ENCODE peak calls at places on chromosomes 13 and 19, in nine cellular contexts. One of them, this sample, is unnamed.
A peak's percentile ranks its signal among the peaks of the same experiment; 100 is the strongest.

GRCh38 chr19:34253711-34254551 is 423 bp upstream of the GARRE1 start:
- DNase-seq in activated T-helper 1 cell treated with Interleukin-2 at 50 U/mL for 16 hours: peak; percentile 78
- DNase-seq in activated T-cell treated with anti-CD3 and anti-CD28 coated beads, Interleukin-2, amount 50 U/mL, for 24 hours: peak; percentile 90
- DNase-seq in HAP-1: no peak
- DNase-seq in KG1: no peak
- DNase-seq in NCI-H2029: no peak
- DNase-seq in HFFc6: no peak
- DNase-seq in stimulated activated CD8-positive, alpha-beta memory T cell treated with anti-CD3 and anti-CD28 coated beads, Interleukin-15, amount 100 ng/mL, for 4 hours: peak; percentile 55
- DNase-seq in hepatic stellate cell: no peak
- DNase-seq in this sample: no peak

GRCh38 chr13:102598061-102598460 is 1.3 kb downstream of the TPP2 start:
- DNase-seq in NCI-H2029: no peak
- DNase-seq in HFFc6: no peak
- DNase-seq in activated T-helper 1 cell treated with Interleukin-2 at 50 U/mL for 16 hours: no peak
- DNase-seq in stimulated activated CD8-positive, alpha-beta memory T cell treated with anti-CD3 and anti-CD28 coated beads, Interleukin-15, amount 100 ng/mL, for 4 hours: no peak
- DNase-seq in KG1: no peak
- DNase-seq in HAP-1: no peak
- DNase-seq in activated T-cell treated with anti-CD3 and anti-CD28 coated beads, Interleukin-2, amount 50 U/mL, for 24 hours: no peak
- DNase-seq in hepatic stellate cell: peak; percentile 19
- DNase-seq in this sample: no peak

GRCh38 chr19:34269968-34270621 is 15.7 kb downstream of the GARRE1 start:
- DNase-seq in activated T-helper 1 cell treated with Interleukin-2 at 50 U/mL for 16 hours: peak; percentile 62
- DNase-seq in stimulated activated CD8-positive, alpha-beta memory T cell treated with anti-CD3 and anti-CD28 coated beads, Interleukin-15, amount 100 ng/mL, for 4 hours: peak; percentile 34
- DNase-seq in HAP-1: no peak
- DNase-seq in HFFc6: peak; percentile 87
- DNase-seq in KG1: peak; percentile 10
- DNase-seq in NCI-H2029: peak; percentile 49
- DNase-seq in hepatic stellate cell: peak; percentile 47
- DNase-seq in activated T-cell treated with anti-CD3 and anti-CD28 coated beads, Interleukin-2, amount 50 U/mL, for 24 hours: peak; percentile 64
- DNase-seq in this sample: no peak

GRCh38 chr13:28532226-28533048 is 37.5 kb upstream of the FLT1 start:
- DNase-seq in HAP-1: no peak
- DNase-seq in KG1: no peak
- DNase-seq in HFFc6: no peak
- DNase-seq in stimulated activated CD8-positive, alpha-beta memory T cell treated with anti-CD3 and anti-CD28 coated beads, Interleukin-15, amount 100 ng/mL, for 4 hours: no peak
- DNase-seq in hepatic stellate cell: peak; percentile 20
- DNase-seq in activated T-cell treated with anti-CD3 and anti-CD28 coated beads, Interleukin-2, amount 50 U/mL, for 24 hours: peak; percentile 44
- DNase-seq in NCI-H2029: no peak
- DNase-seq in activated T-helper 1 cell treated with Interleukin-2 at 50 U/mL for 16 hours: no peak
- DNase-seq in this sample: no peak

GRCh38 chr13:101424381-101425155 is 8.3 kb upstream of the NALCN start:
- DNase-seq in activated T-cell treated with anti-CD3 and anti-CD28 coated beads, Interleukin-2, amount 50 U/mL, for 24 hours: no peak
- DNase-seq in HFFc6: no peak
- DNase-seq in stimulated activated CD8-positive, alpha-beta memory T cell treated with anti-CD3 and anti-CD28 coated beads, Interleukin-15, amount 100 ng/mL, for 4 hours: no peak
- DNase-seq in activated T-helper 1 cell treated with Interleukin-2 at 50 U/mL for 16 hours: no peak
- DNase-seq in HAP-1: no peak
- DNase-seq in hepatic stellate cell: no peak
- DNase-seq in NCI-H2029: no peak
- DNase-seq in KG1: no peak
- DNase-seq in this sample: no peak

GRCh38 chr13:26300140-26300539 is 46.2 kb downstream of the CDK8 start:
- DNase-seq in activated T-helper 1 cell treated with Interleukin-2 at 50 U/mL for 16 hours: no peak
- DNase-seq in stimulated activated CD8-positive, alpha-beta memory T cell treated with anti-CD3 and anti-CD28 coated beads, Interleukin-15, amount 100 ng/mL, for 4 hours: peak; percentile 2
- DNase-seq in hepatic stellate cell: peak; percentile 6
- DNase-seq in activated T-cell treated with anti-CD3 and anti-CD28 coated beads, Interleukin-2, amount 50 U/mL, for 24 hours: no peak
- DNase-seq in HAP-1: no peak
- DNase-seq in NCI-H2029: no peak
- DNase-seq in HFFc6: peak; percentile 66
- DNase-seq in KG1: no peak
- DNase-seq in this sample: no peak

GRCh38 chr13:25455146-25455545 is 83.4 kb downstream of the ATP8A2 start:
- DNase-seq in activated T-cell treated with anti-CD3 and anti-CD28 coated beads, Interleukin-2, amount 50 U/mL, for 24 hours: no peak
- DNase-seq in HAP-1: no peak
- DNase-seq in hepatic stellate cell: no peak
- DNase-seq in HFFc6: no peak
- DNase-seq in activated T-helper 1 cell treated with Interleukin-2 at 50 U/mL for 16 hours: no peak
- DNase-seq in NCI-H2029: peak; percentile 50
- DNase-seq in stimulated activated CD8-positive, alpha-beta memory T cell treated with anti-CD3 and anti-CD28 coated beads, Interleukin-15, amount 100 ng/mL, for 4 hours: no peak
- DNase-seq in KG1: no peak
- DNase-seq in this sample: no peak

GRCh38 chr19:44753932-44754742 is 5.6 kb downstream of the BCL3 start:
- DNase-seq in NCI-H2029: peak; percentile 78
- DNase-seq in HFFc6: peak; percentile 51
- DNase-seq in HAP-1: peak; percentile 68
- DNase-seq in activated T-helper 1 cell treated with Interleukin-2 at 50 U/mL for 16 hours: peak; percentile 43
- DNase-seq in activated T-cell treated with anti-CD3 and anti-CD28 coated beads, Interleukin-2, amount 50 U/mL, for 24 hours: peak; percentile 86
- DNase-seq in stimulated activated CD8-positive, alpha-beta memory T cell treated with anti-CD3 and anti-CD28 coated beads, Interleukin-15, amount 100 ng/mL, for 4 hours: peak; percentile 55
- DNase-seq in hepatic stellate cell: peak; percentile 89
- DNase-seq in KG1: peak; percentile 75
- DNase-seq in this sample: peak; percentile 67

GRCh38 chr19:7944177-7944761 is 803 bp upstream of the TIMM44 start:
- DNase-seq in activated T-helper 1 cell treated with Interleukin-2 at 50 U/mL for 16 hours: peak; percentile 72
- DNase-seq in KG1: peak; percentile 78
- DNase-seq in hepatic stellate cell: peak; percentile 88
- DNase-seq in stimulated activated CD8-positive, alpha-beta memory T cell treated with anti-CD3 and anti-CD28 coated beads, Interleukin-15, amount 100 ng/mL, for 4 hours: peak; percentile 61
- DNase-seq in HFFc6: peak; percentile 85
- DNase-seq in activated T-cell treated with anti-CD3 and anti-CD28 coated beads, Interleukin-2, amount 50 U/mL, for 24 hours: peak; percentile 89
- DNase-seq in NCI-H2029: peak; percentile 88
- DNase-seq in HAP-1: peak; percentile 91
- DNase-seq in this sample: peak; percentile 72

GRCh38 chr19:34237283-34237682 is 17.1 kb upstream of the GARRE1 start:
- DNase-seq in HAP-1: no peak
- DNase-seq in NCI-H2029: no peak
- DNase-seq in hepatic stellate cell: no peak
- DNase-seq in HFFc6: no peak
- DNase-seq in stimulated activated CD8-positive, alpha-beta memory T cell treated with anti-CD3 and anti-CD28 coated beads, Interleukin-15, amount 100 ng/mL, for 4 hours: no peak
- DNase-seq in activated T-helper 1 cell treated with Interleukin-2 at 50 U/mL for 16 hours: no peak
- DNase-seq in KG1: no peak
- DNase-seq in activated T-cell treated with anti-CD3 and anti-CD28 coated beads, Interleukin-2, amount 50 U/mL, for 24 hours: no peak
- DNase-seq in this sample: no peak

GRCh38 chr13:48595330-48596127 is 58.2 kb upstream of the CYSLTR2 start:
- DNase-seq in HAP-1: peak; percentile 52
- DNase-seq in activated T-cell treated with anti-CD3 and anti-CD28 coated beads, Interleukin-2, amount 50 U/mL, for 24 hours: peak; percentile 46
- DNase-seq in HFFc6: peak; percentile 59
- DNase-seq in activated T-helper 1 cell treated with Interleukin-2 at 50 U/mL for 16 hours: peak; percentile 16
- DNase-seq in NCI-H2029: no peak
- DNase-seq in stimulated activated CD8-positive, alpha-beta memory T cell treated with anti-CD3 and anti-CD28 coated beads, Interleukin-15, amount 100 ng/mL, for 4 hours: peak; percentile 7
- DNase-seq in KG1: no peak
- DNase-seq in hepatic stellate cell: peak; percentile 22
- DNase-seq in this sample: peak; percentile 14

GRCh38 chr19:11152318-11153062 is 3.1 kb downstream of the SPC24 start:
- DNase-seq in NCI-H2029: no peak
- DNase-seq in activated T-cell treated with anti-CD3 and anti-CD28 coated beads, Interleukin-2, amount 50 U/mL, for 24 hours: no peak
- DNase-seq in hepatic stellate cell: peak; percentile 43
- DNase-seq in HFFc6: peak; percentile 69
- DNase-seq in HAP-1: no peak
- DNase-seq in stimulated activated CD8-positive, alpha-beta memory T cell treated with anti-CD3 and anti-CD28 coated beads, Interleukin-15, amount 100 ng/mL, for 4 hours: no peak
- DNase-seq in KG1: no peak
- DNase-seq in activated T-helper 1 cell treated with Interleukin-2 at 50 U/mL for 16 hours: no peak
- DNase-seq in this sample: no peak

GRCh38 chr13:29743229-29743786 is 107.1 kb downstream of the UBL3 start:
- DNase-seq in activated T-cell treated with anti-CD3 and anti-CD28 coated beads, Interleukin-2, amount 50 U/mL, for 24 hours: no peak
- DNase-seq in HAP-1: no peak
- DNase-seq in KG1: no peak
- DNase-seq in activated T-helper 1 cell treated with Interleukin-2 at 50 U/mL for 16 hours: no peak
- DNase-seq in NCI-H2029: no peak
- DNase-seq in HFFc6: peak; percentile 66
- DNase-seq in hepatic stellate cell: no peak
- DNase-seq in stimulated activated CD8-positive, alpha-beta memory T cell treated with anti-CD3 and anti-CD28 coated beads, Interleukin-15, amount 100 ng/mL, for 4 hours: no peak
- DNase-seq in this sample: peak; percentile 78

GRCh38 chr13:112119192-112120030 is 52.5 kb downstream of the SOX1 start:
- DNase-seq in activated T-helper 1 cell treated with Interleukin-2 at 50 U/mL for 16 hours: no peak
- DNase-seq in HAP-1: no peak
- DNase-seq in KG1: no peak
- DNase-seq in NCI-H2029: no peak
- DNase-seq in stimulated activated CD8-positive, alpha-beta memory T cell treated with anti-CD3 and anti-CD28 coated beads, Interleukin-15, amount 100 ng/mL, for 4 hours: no peak
- DNase-seq in HFFc6: no peak
- DNase-seq in hepatic stellate cell: no peak
- DNase-seq in activated T-cell treated with anti-CD3 and anti-CD28 coated beads, Interleukin-2, amount 50 U/mL, for 24 hours: no peak
- DNase-seq in this sample: no peak

GRCh38 chr13:45584816-45585215 is 30.7 kb downstream of the ERICH6B start:
- DNase-seq in activated T-cell treated with anti-CD3 and anti-CD28 coated beads, Interleukin-2, amount 50 U/mL, for 24 hours: no peak
- DNase-seq in HAP-1: no peak
- DNase-seq in stimulated activated CD8-positive, alpha-beta memory T cell treated with anti-CD3 and anti-CD28 coated beads, Interleukin-15, amount 100 ng/mL, for 4 hours: no peak
- DNase-seq in NCI-H2029: no peak
- DNase-seq in KG1: no peak
- DNase-seq in HFFc6: no peak
- DNase-seq in hepatic stellate cell: no peak
- DNase-seq in activated T-helper 1 cell treated with Interleukin-2 at 50 U/mL for 16 hours: no peak
- DNase-seq in this sample: no peak

GRCh38 chr13:113398963-113399754 is 35.2 kb upstream of the GRTP1 start:
- DNase-seq in activated T-helper 1 cell treated with Interleukin-2 at 50 U/mL for 16 hours: no peak
- DNase-seq in NCI-H2029: no peak
- DNase-seq in stimulated activated CD8-positive, alpha-beta memory T cell treated with anti-CD3 and anti-CD28 coated beads, Interleukin-15, amount 100 ng/mL, for 4 hours: no peak
- DNase-seq in HFFc6: no peak
- DNase-seq in hepatic stellate cell: no peak
- DNase-seq in activated T-cell treated with anti-CD3 and anti-CD28 coated beads, Interleukin-2, amount 50 U/mL, for 24 hours: no peak
- DNase-seq in KG1: no peak
- DNase-seq in HAP-1: no peak
- DNase-seq in this sample: no peak

GRCh38 chr19:4453232-4454179 is 4.1 kb downstream of the UBXN6 start:
- DNase-seq in HAP-1: no peak
- DNase-seq in activated T-cell treated with anti-CD3 and anti-CD28 coated beads, Interleukin-2, amount 50 U/mL, for 24 hours: no peak
- DNase-seq in stimulated activated CD8-positive, alpha-beta memory T cell treated with anti-CD3 and anti-CD28 coated beads, Interleukin-15, amount 100 ng/mL, for 4 hours: no peak
- DNase-seq in NCI-H2029: no peak
- DNase-seq in KG1: no peak
- DNase-seq in HFFc6: no peak
- DNase-seq in hepatic stellate cell: no peak
- DNase-seq in activated T-helper 1 cell treated with Interleukin-2 at 50 U/mL for 16 hours: no peak
- DNase-seq in this sample: no peak

GRCh38 chr13:19321222-19321621 is 139.6 kb upstream of the TUBA3C start:
- DNase-seq in KG1: no peak
- DNase-seq in NCI-H2029: no peak
- DNase-seq in activated T-cell treated with anti-CD3 and anti-CD28 coated beads, Interleukin-2, amount 50 U/mL, for 24 hours: no peak
- DNase-seq in HFFc6: no peak
- DNase-seq in HAP-1: no peak
- DNase-seq in stimulated activated CD8-positive, alpha-beta memory T cell treated with anti-CD3 and anti-CD28 coated beads, Interleukin-15, amount 100 ng/mL, for 4 hours: no peak
- DNase-seq in activated T-helper 1 cell treated with Interleukin-2 at 50 U/mL for 16 hours: no peak
- DNase-seq in hepatic stellate cell: no peak
- DNase-seq in this sample: no peak

GRCh38 chr13:81636120-81636519 is 1295.2 kb upstream of the SPRY2 start:
- DNase-seq in stimulated activated CD8-positive, alpha-beta memory T cell treated with anti-CD3 and anti-CD28 coated beads, Interleukin-15, amount 100 ng/mL, for 4 hours: no peak
- DNase-seq in HFFc6: no peak
- DNase-seq in activated T-cell treated with anti-CD3 and anti-CD28 coated beads, Interleukin-2, amount 50 U/mL, for 24 hours: no peak
- DNase-seq in HAP-1: no peak
- DNase-seq in activated T-helper 1 cell treated with Interleukin-2 at 50 U/mL for 16 hours: no peak
- DNase-seq in hepatic stellate cell: no peak
- DNase-seq in NCI-H2029: no peak
- DNase-seq in KG1: no peak
- DNase-seq in this sample: no peak

GRCh38 chr13:43134896-43135295 is 111.5 kb downstream of the DNAJC15 start:
- DNase-seq in HAP-1: no peak
- DNase-seq in activated T-helper 1 cell treated with Interleukin-2 at 50 U/mL for 16 hours: no peak
- DNase-seq in KG1: no peak
- DNase-seq in NCI-H2029: no peak
- DNase-seq in HFFc6: no peak
- DNase-seq in stimulated activated CD8-positive, alpha-beta memory T cell treated with anti-CD3 and anti-CD28 coated beads, Interleukin-15, amount 100 ng/mL, for 4 hours: no peak
- DNase-seq in activated T-cell treated with anti-CD3 and anti-CD28 coated beads, Interleukin-2, amount 50 U/mL, for 24 hours: no peak
- DNase-seq in hepatic stellate cell: no peak
- DNase-seq in this sample: no peak

GRCh38 chr13:99416411-99417121 is 84.7 kb upstream of the TM9SF2 start:
- DNase-seq in KG1: no peak
- DNase-seq in HAP-1: no peak
- DNase-seq in NCI-H2029: no peak
- DNase-seq in activated T-cell treated with anti-CD3 and anti-CD28 coated beads, Interleukin-2, amount 50 U/mL, for 24 hours: peak; percentile 63
- DNase-seq in HFFc6: no peak
- DNase-seq in activated T-helper 1 cell treated with Interleukin-2 at 50 U/mL for 16 hours: no peak
- DNase-seq in hepatic stellate cell: no peak
- DNase-seq in stimulated activated CD8-positive, alpha-beta memory T cell treated with anti-CD3 and anti-CD28 coated beads, Interleukin-15, amount 100 ng/mL, for 4 hours: no peak
- DNase-seq in this sample: no peak

GRCh38 chr13:94346261-94347019 is 133.0 kb downstream of the DCT start:
- DNase-seq in activated T-helper 1 cell treated with Interleukin-2 at 50 U/mL for 16 hours: no peak
- DNase-seq in NCI-H2029: no peak
- DNase-seq in stimulated activated CD8-positive, alpha-beta memory T cell treated with anti-CD3 and anti-CD28 coated beads, Interleukin-15, amount 100 ng/mL, for 4 hours: no peak
- DNase-seq in HFFc6: no peak
- DNase-seq in hepatic stellate cell: no peak
- DNase-seq in activated T-cell treated with anti-CD3 and anti-CD28 coated beads, Interleukin-2, amount 50 U/mL, for 24 hours: peak; percentile 44
- DNase-seq in HAP-1: no peak
- DNase-seq in KG1: no peak
- DNase-seq in this sample: no peak